ENCODE peak calls at places on chromosome 16, in four cellular contexts. R, Q, K and V are unnamed samples.

GRCh38 chr16:1691956-1692355 is 13.9 kb downstream of the JPT2 start:
- DNase-seq in R (peak; percentile 91), Q (no peak), K (no peak), V (peak; percentile 67)

GRCh38 chr16:88476203-88476602 is 23.1 kb downstream of the ZFPM1 start:
- DNase-seq in R (no peak), Q (no peak), K (no peak), V (no peak)

GRCh38 chr16:66569827-66570405 is 3.7 kb downstream of the CMTM1 start:
- DNase-seq in R (no peak), Q (no peak), K (no peak), V (peak; percentile 76)

GRCh38 chr16:88906535-88907105 is 40.2 kb upstream of the PABPN1L start:
- DNase-seq in R (no peak), Q (no peak), K (no peak), V (no peak)

GRCh38 chr16:86661715-86662114 is 83.4 kb downstream of the FOXL1 start:
- DNase-seq in R (no peak), Q (no peak), K (no peak), V (no peak)

GRCh38 chr16:2527784-2528100 is 3.5 kb downstream of the CEMP1 start:
- DNase-seq in R (no peak), Q (peak; percentile 57), K (no peak), V (no peak)

GRCh38 chr16:84841787-84842300 is 22.1 kb downstream of the CRISPLD2 start:
- DNase-seq in R (no peak), Q (no peak), K (peak; percentile 87), V (peak; percentile 87)

GRCh38 chr16:87724490-87725291 is 41.1 kb downstream of the KLHDC4 start:
- DNase-seq in R (no peak), Q (no peak), K (no peak), V (no peak)

GRCh38 chr16:31471875-31472558 is at the start of gene TGFB1I1:
- DNase-seq in R (peak; percentile 89), Q (no peak), K (no peak), V (no peak)

GRCh38 chr16:57736419-57737281 is 1.1 kb downstream of the KATNB1 start:
- DNase-seq in R (peak; percentile 69), Q (no peak), K (no peak), V (peak; percentile 62)

GRCh38 chr16:60905806-60906205 is 1130.4 kb downstream of the CDH8 start:
- DNase-seq in R (no peak), Q (no peak), K (no peak), V (no peak)
- H3K4me3 ChIP-seq in R (no peak overlapping the region), Q (no peak overlapping the region), K (no peak overlapping the region), V (no peak overlapping the region)

GRCh38 chr16:24976061-24976779 is 38.9 kb downstream of the ARHGAP17 start:
- DNase-seq in R (no peak), Q (no peak), K (no peak), V (no peak)

GRCh38 chr16:24977673-24978065 is 37.5 kb downstream of the ARHGAP17 start:
- DNase-seq in R (no peak), Q (no peak), K (no peak), V (no peak)

GRCh38 chr16:24975428-24975889 is 39.7 kb downstream of the ARHGAP17 start:
- DNase-seq in R (no peak), Q (no peak), K (no peak), V (peak; percentile 64)

GRCh38 chr16:24978370-24978914 is 36.7 kb downstream of the ARHGAP17 start:
- DNase-seq in R (no peak), Q (no peak), K (no peak), V (no peak)

GRCh38 chr16:24976971-24977672 is 38.0 kb downstream of the ARHGAP17 start:
- DNase-seq in R (no peak), Q (no peak), K (no peak), V (no peak)
- H3K27ac ChIP-seq in R (peak overlapping the region; percentile 79), Q (peak overlapping the region; percentile 24), K (no peak overlapping the region), V (no peak overlapping the region)

GRCh38 chr16:80802902-80803301 is 1.5 kb downstream of the CDYL2 start:
- DNase-seq in R (no peak), Q (no peak), K (no peak), V (no peak)
- H3K4me3 ChIP-seq in R (no peak overlapping the region), Q (peak overlapping the region; percentile 43), K (peak overlapping the region; percentile 54), V (no peak overlapping the region)

GRCh38 chr16:21663889-21664647 is at the start of gene OTOA:
- DNase-seq in R (no peak), Q (no peak), K (no peak), V (no peak)

GRCh38 chr16:21667575-21667974 is 3.8 kb downstream of the OTOA start:
- DNase-seq in R (no peak), Q (no peak), K (no peak), V (no peak)

GRCh38 chr16:21659124-21659523 is 4.6 kb upstream of the OTOA start:
- DNase-seq in R (no peak), Q (no peak), K (no peak), V (no peak)

GRCh38 chr16:21666772-21667171 is 3.0 kb downstream of the OTOA start:
- DNase-seq in R (no peak), Q (no peak), K (no peak), V (no peak)

DNA sequence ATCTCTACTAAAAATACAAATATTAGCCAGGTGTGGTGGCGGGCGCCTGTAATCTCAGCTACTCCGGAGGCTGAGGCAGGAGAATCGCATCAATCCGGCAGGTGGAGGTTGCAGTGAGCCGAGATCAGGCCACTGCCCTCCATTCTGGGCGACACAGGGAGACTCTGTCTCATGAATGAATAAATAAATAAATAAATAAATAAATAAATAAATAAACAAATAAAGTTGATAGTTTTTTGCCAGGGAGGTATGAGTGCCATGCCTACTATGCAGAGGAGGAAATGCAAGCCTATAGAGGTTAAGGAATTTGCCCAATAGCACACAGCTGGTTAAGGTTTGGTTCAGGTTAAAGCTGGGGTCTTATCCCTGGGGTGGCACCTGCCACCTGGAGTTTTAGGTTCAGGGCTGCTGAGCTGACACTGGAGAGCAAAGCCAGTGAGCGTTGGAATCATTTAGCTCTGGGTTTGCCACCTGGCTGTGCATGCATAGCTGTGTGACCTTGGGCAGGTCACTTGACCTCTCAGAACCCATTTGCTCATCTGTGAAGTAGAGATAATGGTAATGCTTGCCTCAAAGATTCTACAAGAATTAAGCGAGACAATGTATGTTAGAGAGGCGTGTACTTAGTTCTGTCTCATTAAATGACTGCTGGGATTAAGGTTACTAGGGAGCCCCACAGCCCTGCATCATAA is 1.2 kb downstream of the OTOA start:
- DNase-seq in R (no peak), Q (no peak), K (no peak), V (no peak)
- H3K27ac ChIP-seq in R (no peak overlapping the region), Q (no peak overlapping the region), K (no peak overlapping the region), V (no peak overlapping the region)

DNA sequence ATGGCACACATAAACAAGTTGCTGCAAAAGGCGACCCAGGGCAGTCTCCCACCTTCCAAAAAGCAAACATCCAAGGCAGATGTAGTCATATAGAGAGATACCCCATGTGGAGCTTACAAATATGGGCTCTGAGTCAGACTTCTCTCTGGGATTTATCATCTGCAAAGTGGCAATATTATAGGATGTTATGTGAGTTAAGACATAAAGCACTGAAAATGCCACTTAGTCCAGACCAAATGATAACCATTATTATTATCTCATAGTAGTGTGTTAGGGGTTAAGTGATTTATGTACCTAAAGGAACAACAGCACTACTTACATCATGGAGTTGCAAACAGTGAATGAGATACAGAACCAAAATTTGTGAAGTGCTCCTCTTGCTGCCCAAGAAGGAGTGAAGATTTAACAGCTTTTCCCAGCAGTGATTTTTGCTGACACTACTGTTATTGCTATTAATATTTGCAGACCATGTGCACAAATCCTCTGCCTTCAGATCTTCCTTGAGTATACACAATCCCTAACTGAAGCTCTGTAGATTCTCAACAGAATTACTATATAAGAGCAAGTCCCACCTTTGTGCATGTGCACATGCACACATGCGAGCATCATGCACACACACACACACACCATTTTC is 560.0 kb upstream of the SALL1 start:
- DNase-seq in R (no peak), Q (no peak), K (no peak), V (no peak)
- H3K4me3 ChIP-seq in R (no peak overlapping the region), Q (no peak overlapping the region), K (no peak overlapping the region), V (no peak overlapping the region)

GRCh38 chr16:8887952-8888560 is 5.9 kb downstream of the LITAFD start:
- DNase-seq in R (peak; percentile 92), Q (peak; percentile 66), K (peak; percentile 56), V (no peak)
- H3K27ac ChIP-seq in R (no peak overlapping the region), Q (no peak overlapping the region), K (no peak overlapping the region), V (no peak overlapping the region)

GRCh38 chr16:56616608-56617211 is 8.3 kb downstream of the MT2A start:
- DNase-seq in R (no peak), Q (no peak), K (no peak), V (no peak)
- H3K4me3 ChIP-seq in R (no peak overlapping the region), Q (peak overlapping the region; percentile 51), K (peak overlapping the region; percentile 31), V (no peak overlapping the region)

DNA sequence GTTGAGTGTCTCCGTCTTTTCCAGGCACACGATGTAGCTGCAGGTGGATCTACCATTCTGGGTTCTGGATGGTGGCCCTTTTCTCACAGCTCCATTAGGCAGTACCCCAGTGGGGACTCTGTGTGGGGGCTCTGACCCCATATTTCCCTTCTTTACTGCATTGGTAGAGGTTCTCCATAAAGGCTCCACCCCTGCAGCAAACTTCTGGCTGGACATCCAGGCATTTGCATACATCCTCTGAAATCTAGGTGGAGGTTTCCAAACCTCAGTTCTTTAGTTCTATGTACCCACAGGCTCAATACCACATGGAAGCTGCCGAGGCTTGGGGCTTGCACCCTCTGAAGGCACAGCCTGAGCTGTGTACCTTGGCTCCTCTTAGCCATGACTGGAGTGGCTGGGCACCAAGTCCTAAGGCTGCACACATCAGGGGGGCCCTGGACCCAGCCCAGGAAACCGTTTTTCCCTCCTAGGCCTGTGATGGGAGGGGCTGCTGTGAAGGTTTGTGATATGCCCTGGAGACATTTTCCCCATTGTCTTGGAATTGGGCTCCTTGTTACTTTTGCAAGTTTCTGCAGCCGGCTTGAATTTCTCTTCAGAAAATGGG is 14.0 kb downstream of the ABCC1 start:
- DNase-seq in R (no peak), Q (no peak), K (no peak), V (no peak)
- H3K27ac ChIP-seq in R (no peak overlapping the region), Q (no peak overlapping the region), K (no peak overlapping the region), V (peak overlapping the region; percentile 31)